ENCODE peak calls at places on chromosomes 6 and 20, in five cellular contexts. One of them, this sample, is unnamed.

GRCh38 chr6:161192636-161193411 is 81.0 kb downstream of the AGPAT4 start:
- DNase-seq in keratinocyte: no peak
- DNase-seq in astrocyte: no peak
- DNase-seq in HCT116: no peak
- DNase-seq in fibroblast of lung: no peak
- DNase-seq in this sample: no peak

GRCh38 chr6:126876446-126876845 is 242.0 kb upstream of the RSPO3 start:
- DNase-seq in keratinocyte: no peak
- DNase-seq in astrocyte: no peak
- DNase-seq in HCT116: no peak
- DNase-seq in fibroblast of lung: no peak
- DNase-seq in this sample: no peak

GRCh38 chr6:1110164-1110563 is 201.7 kb upstream of the FOXQ1 start:
- DNase-seq in keratinocyte: no peak
- DNase-seq in astrocyte: no peak
- DNase-seq in HCT116: peak; percentile 22
- DNase-seq in fibroblast of lung: no peak
- DNase-seq in this sample: no peak

GRCh38 chr6:91099501-91099900 is 512.6 kb upstream of the MAP3K7 start:
- DNase-seq in keratinocyte: no peak
- DNase-seq in astrocyte: no peak
- DNase-seq in HCT116: no peak
- DNase-seq in fibroblast of lung: no peak
- DNase-seq in this sample: no peak

GRCh38 chr6:170073846-170074245 is 217.0 kb downstream of the DLL1 start:
- DNase-seq in keratinocyte: no peak
- DNase-seq in astrocyte: no peak
- DNase-seq in HCT116: no peak
- DNase-seq in fibroblast of lung: no peak
- DNase-seq in this sample: no peak

GRCh38 chr20:346640-347316 is at the start of gene NRSN2:
- DNase-seq in keratinocyte: no peak
- DNase-seq in astrocyte: peak; percentile 61
- DNase-seq in HCT116: no peak
- DNase-seq in fibroblast of lung: peak; percentile 75
- DNase-seq in this sample: peak; percentile 38

GRCh38 chr6:118678866-118679265 is 27.5 kb upstream of the CEP85L start:
- DNase-seq in keratinocyte: no peak
- DNase-seq in astrocyte: peak; percentile 73
- DNase-seq in HCT116: no peak
- DNase-seq in fibroblast of lung: peak; percentile 79
- DNase-seq in this sample: no peak

GRCh38 chr20:12207875-12208274 is 290.2 kb downstream of the BTBD3 start:
- DNase-seq in keratinocyte: no peak
- DNase-seq in astrocyte: peak; percentile 13
- DNase-seq in HCT116: peak; percentile 0
- DNase-seq in fibroblast of lung: peak; percentile 18
- DNase-seq in this sample: no peak

GRCh38 chr6:139591075-139591474 is 216.6 kb upstream of the CITED2 start:
- DNase-seq in keratinocyte: no peak
- DNase-seq in astrocyte: no peak
- DNase-seq in HCT116: no peak
- DNase-seq in fibroblast of lung: no peak
- DNase-seq in this sample: no peak

GRCh38 chr6:2266845-2267244 is 21.4 kb upstream of the GMDS start:
- DNase-seq in keratinocyte: no peak
- DNase-seq in astrocyte: no peak
- DNase-seq in HCT116: no peak
- DNase-seq in fibroblast of lung: no peak
- DNase-seq in this sample: no peak
- TF ChIP-seq CTCF in keratinocyte: no peak
- TF ChIP-seq CTCF in astrocyte: no peak
- TF ChIP-seq CTCF in HCT116: no peak
- TF ChIP-seq CTCF in fibroblast of lung: no peak
- TF ChIP-seq CTCF in this sample: no peak

GRCh38 chr20:44067650-44068081 is 119.3 kb downstream of the JPH2 start:
- DNase-seq in keratinocyte: no peak
- DNase-seq in astrocyte: no peak
- DNase-seq in HCT116: no peak
- DNase-seq in fibroblast of lung: no peak
- DNase-seq in this sample: no peak
- TF ChIP-seq EZH2 in keratinocyte: no peak
- TF ChIP-seq EZH2 in astrocyte: no peak
- TF ChIP-seq EZH2 in HCT116: no peak
- TF ChIP-seq EZH2 in fibroblast of lung: no peak
- TF ChIP-seq EZH2 in this sample: no peak

DNA sequence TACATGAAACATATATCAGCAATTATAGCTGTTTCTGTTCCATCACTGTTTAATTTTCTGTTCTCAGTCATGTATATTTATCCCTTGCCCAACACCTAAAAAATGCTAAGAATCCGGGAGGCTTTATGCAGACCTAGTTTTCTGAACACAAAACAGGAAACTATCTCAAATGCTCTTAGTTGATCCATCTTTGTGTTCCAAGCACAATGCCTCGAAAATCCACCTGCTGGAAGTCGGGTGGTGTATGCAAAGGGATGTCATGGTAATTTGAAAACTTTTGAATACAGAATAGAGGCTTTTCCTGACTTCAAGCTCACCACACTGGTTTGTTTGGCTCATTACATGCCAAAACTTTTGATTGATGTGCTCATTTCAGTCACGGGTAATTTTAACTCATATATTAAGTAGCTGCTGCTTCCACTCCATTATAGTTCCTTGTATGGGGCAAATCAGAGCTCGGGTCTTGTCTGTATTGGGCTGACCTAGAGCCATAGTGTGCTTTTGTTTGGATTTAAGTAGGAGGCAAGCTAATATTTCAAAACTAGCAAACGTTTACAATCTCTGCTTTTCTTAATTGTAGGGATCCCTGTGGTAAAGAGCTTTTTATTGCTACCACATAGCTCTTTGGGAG is 646.5 kb upstream of the EPHA7 start:
- DNase-seq in keratinocyte: no peak
- DNase-seq in astrocyte: no peak
- DNase-seq in HCT116: no peak
- DNase-seq in fibroblast of lung: no peak
- DNase-seq in this sample: no peak
- H3K27ac ChIP-seq in keratinocyte: no peak overlapping the region
- H3K27ac ChIP-seq in astrocyte: no peak overlapping the region
- H3K27ac ChIP-seq in HCT116: no peak overlapping the region
- H3K27ac ChIP-seq in fibroblast of lung: no peak overlapping the region
- H3K27ac ChIP-seq in this sample: no peak overlapping the region

GRCh38 chr20:47500554-47500953 is 1.1 kb upstream of the NCOA3 start:
- DNase-seq in keratinocyte: no peak
- DNase-seq in astrocyte: no peak
- DNase-seq in HCT116: no peak
- DNase-seq in fibroblast of lung: no peak
- DNase-seq in this sample: no peak

GRCh38 chr20:47501117-47501482 is 587 bp upstream of the NCOA3 start:
- DNase-seq in keratinocyte: no peak
- DNase-seq in astrocyte: no peak
- DNase-seq in HCT116: no peak
- DNase-seq in fibroblast of lung: no peak
- DNase-seq in this sample: no peak

GRCh38 chr20:47502801-47503239 is 1.1 kb downstream of the NCOA3 start:
- DNase-seq in keratinocyte: no peak
- DNase-seq in astrocyte: peak; percentile 33
- DNase-seq in HCT116: no peak
- DNase-seq in fibroblast of lung: peak; percentile 47
- DNase-seq in this sample: peak; percentile 58

GRCh38 chr20:47502271-47502730 is 614 bp downstream of the NCOA3 start:
- DNase-seq in keratinocyte: no peak
- DNase-seq in astrocyte: no peak
- DNase-seq in HCT116: no peak
- DNase-seq in fibroblast of lung: peak; percentile 11
- DNase-seq in this sample: no peak

DNA sequence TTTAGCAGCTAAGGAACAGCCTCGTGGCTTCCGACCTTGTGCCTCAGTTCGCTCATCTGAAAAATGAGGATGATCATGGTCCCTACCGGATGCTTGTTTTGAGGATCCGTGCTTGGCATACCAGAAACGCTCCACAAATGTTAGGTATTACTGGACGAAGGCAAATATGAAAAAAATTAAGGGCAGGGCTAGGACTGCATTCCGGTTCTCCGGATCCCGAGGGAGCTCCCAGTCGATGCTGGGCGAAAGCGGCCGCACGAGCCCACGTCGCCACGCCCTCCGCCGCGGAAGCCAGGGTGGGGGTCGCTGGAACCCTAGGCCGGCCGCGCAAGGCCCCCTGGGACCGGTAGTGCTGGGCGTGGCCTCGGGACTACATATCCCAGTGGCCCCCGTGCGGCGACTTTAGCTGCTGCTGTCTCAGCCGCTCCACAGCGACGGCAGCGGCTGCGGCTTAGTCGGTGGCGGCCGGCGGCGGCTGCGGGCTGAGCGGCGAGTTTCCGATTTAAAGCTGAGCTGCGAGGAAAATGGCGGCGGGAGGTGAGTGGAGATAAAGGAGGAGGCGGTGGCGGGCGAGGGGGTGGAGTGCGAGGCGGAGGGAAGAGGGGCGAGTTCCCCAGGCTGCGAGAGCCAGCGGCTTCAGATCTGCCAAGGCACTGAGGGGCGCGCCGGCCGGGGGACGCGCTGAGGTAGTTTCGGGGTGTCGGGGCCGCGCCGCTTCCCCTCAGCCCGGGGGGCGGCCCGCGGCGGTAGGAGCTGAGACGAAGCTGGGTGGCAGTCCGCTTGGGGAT is at the start of gene NCOA3:
- DNase-seq in keratinocyte: peak; percentile 56
- DNase-seq in astrocyte: peak; percentile 87
- DNase-seq in HCT116: peak; percentile 82
- DNase-seq in fibroblast of lung: peak; percentile 94
- DNase-seq in this sample: peak; percentile 90
- TF ChIP-seq CTCF in keratinocyte: peak; percentile 51
- TF ChIP-seq CTCF in astrocyte: no peak
- TF ChIP-seq CTCF in HCT116: peak; percentile 8
- TF ChIP-seq CTCF in fibroblast of lung: peak; percentile 35
- TF ChIP-seq CTCF in this sample: peak; percentile 68

DNA sequence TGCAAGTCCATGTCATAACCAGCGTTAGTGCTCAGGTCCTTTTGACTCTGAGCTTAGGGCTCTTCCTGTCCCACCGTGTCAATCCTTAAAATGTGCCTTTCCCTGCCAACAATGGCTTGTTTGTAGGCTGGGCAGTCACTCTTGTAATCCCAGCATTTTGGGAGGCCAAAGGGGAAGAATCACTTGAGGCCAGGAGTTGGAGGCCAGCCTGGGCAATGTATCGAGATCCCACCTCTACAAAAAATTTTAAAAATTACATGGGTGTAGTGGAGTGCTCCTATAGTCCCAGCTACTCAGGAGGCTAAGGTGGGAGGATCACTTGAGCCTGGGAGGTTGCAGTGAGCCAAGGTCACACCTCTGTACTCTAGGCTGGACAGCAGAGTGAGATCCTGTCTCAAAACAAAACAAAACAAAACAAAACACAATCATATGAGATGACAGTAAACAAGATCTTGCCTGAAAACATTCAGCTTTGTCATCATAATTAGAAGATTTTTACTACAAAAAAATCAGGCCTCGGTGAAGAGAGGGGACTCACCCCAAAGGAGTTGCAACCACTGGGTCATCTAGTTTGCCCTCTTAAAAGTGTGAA is 52.5 kb upstream of the SLC32A1 start:
- DNase-seq in keratinocyte: no peak
- DNase-seq in astrocyte: no peak
- DNase-seq in HCT116: no peak
- DNase-seq in fibroblast of lung: no peak
- DNase-seq in this sample: no peak
- TF ChIP-seq EZH2 in keratinocyte: no peak
- TF ChIP-seq EZH2 in astrocyte: no peak
- TF ChIP-seq EZH2 in HCT116: no peak
- TF ChIP-seq EZH2 in fibroblast of lung: no peak
- TF ChIP-seq EZH2 in this sample: no peak

GRCh38 chr20:35253010-35253409 is 24.9 kb downstream of the MMP24OS start:
- DNase-seq in keratinocyte: no peak
- DNase-seq in astrocyte: no peak
- DNase-seq in HCT116: no peak
- DNase-seq in fibroblast of lung: no peak
- DNase-seq in this sample: no peak

GRCh38 chr20:35254448-35254999 is 23.4 kb downstream of the MMP24OS start:
- DNase-seq in keratinocyte: no peak
- DNase-seq in astrocyte: no peak
- DNase-seq in HCT116: no peak
- DNase-seq in fibroblast of lung: no peak
- DNase-seq in this sample: no peak

GRCh38 chr20:35260426-35260825 is 17.5 kb downstream of the MMP24OS start:
- DNase-seq in keratinocyte: no peak
- DNase-seq in astrocyte: no peak
- DNase-seq in HCT116: no peak
- DNase-seq in fibroblast of lung: no peak
- DNase-seq in this sample: no peak

GRCh38 chr20:35252037-35252461 is 25.6 kb downstream of the MMP24 start:
- DNase-seq in keratinocyte: no peak
- DNase-seq in astrocyte: no peak
- DNase-seq in HCT116: no peak
- DNase-seq in fibroblast of lung: no peak
- DNase-seq in this sample: no peak

DNA sequence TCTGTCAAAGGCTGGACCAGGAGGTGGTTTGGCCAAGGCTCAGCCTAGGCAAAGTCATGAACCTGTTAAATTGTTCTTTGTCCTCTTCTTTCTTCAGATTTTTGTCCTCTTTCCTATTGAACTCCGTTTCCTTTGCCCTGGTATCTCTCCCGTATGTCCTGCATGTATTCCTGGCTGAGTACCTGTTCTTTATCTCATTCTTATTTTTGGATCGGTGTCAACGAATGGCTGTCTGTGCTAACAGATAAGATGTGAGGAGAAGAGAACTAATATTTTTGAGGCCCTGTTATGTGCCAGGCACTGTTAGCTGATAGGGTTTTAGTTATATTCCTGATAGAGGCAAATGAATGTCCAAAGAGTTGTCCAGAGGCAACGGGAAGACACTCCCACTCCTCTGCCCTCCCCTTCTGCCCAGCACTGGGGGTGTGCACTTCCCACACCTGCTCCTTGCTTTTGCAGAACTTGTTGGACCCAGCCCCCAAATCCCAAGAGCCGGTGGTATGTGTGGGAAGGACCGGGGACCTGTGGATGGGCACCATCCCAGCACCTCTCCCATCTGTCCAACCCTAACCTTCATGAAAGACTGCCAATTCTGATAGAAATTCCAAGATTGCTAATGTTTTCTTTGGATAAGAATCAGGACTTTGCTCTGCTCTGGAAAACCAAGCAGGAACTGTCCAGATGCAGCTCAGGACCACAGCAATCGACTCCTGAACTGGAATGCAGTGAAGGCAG is 20.6 kb downstream of the MMP24OS start:
- DNase-seq in keratinocyte: no peak
- DNase-seq in astrocyte: peak; percentile 67
- DNase-seq in HCT116: no peak
- DNase-seq in fibroblast of lung: peak; percentile 76
- DNase-seq in this sample: no peak
- H3K27ac ChIP-seq in keratinocyte: no peak overlapping the region
- H3K27ac ChIP-seq in astrocyte: no peak overlapping the region
- H3K27ac ChIP-seq in HCT116: no peak overlapping the region
- H3K27ac ChIP-seq in fibroblast of lung: no peak overlapping the region
- H3K27ac ChIP-seq in this sample: no peak overlapping the region

GRCh38 chr20:40268321-40269075 is 420.5 kb downstream of the MAFB start:
- DNase-seq in keratinocyte: no peak
- DNase-seq in astrocyte: no peak
- DNase-seq in HCT116: no peak
- DNase-seq in fibroblast of lung: no peak
- DNase-seq in this sample: no peak
- TF ChIP-seq CTCF in keratinocyte: no peak
- TF ChIP-seq CTCF in astrocyte: no peak
- TF ChIP-seq CTCF in HCT116: no peak
- TF ChIP-seq CTCF in fibroblast of lung: no peak
- TF ChIP-seq CTCF in this sample: no peak

This sample was measured in PC-9.